ENCODE peak calls at places on chromosome 3, in nine cellular contexts. S is IMR-90, F is H9, N is DND-41, V is GM23338, J is astrocyte, K is GM12878, D is OCI-LY7, U is neural progenitor cell. L is an unnamed sample. For H4K20me1, the result is how much of the 10 kb centered on the place peaks cover.

GRCh38 chr3:42262525-42262924 is 3.5 kb downstream of the CCK start:
- DNase-seq in F (no peak), S (peak), U (peak), J (peak), N (no peak), K (no peak), V (no peak), D (no peak), L (peak)

GRCh38 chr3:191985691-191986090 is 524.7 kb downstream of the PYDC2 start:
- DNase-seq in J (peak), K (no peak), S (no peak), V (no peak), F (no peak), D (no peak), N (no peak), U (no peak), L (no peak)

GRCh38 chr3:129973853-129974252 is 667 bp upstream of the TRH start:
- DNase-seq in V (no peak), K (no peak), S (no peak), J (no peak), F (no peak), N (no peak), U (no peak), D (no peak), L (no peak)

GRCh38 chr3:25897019-25897418 is 107.1 kb downstream of the OXSM start:
- DNase-seq in V (peak), N (no peak), U (peak), S (no peak), D (peak), F (peak), J (no peak), K (no peak), L (no peak)

GRCh38 chr3:99534951-99535704 is 103.3 kb upstream of the COL8A1 start:
- DNase-seq in S (peak), J (peak), U (no peak), F (no peak), N (no peak), K (no peak), D (no peak), V (peak), L (peak)

GRCh38 chr3:134796313-134797079 is 1.4 kb downstream of the EPHB1 start:
- DNase-seq in V (peak), F (peak), D (no peak), U (peak), K (no peak), S (no peak), J (peak), N (no peak), L (peak)

GRCh38 chr3:124360626-124361025 is 368.7 kb upstream of the ROPN1 start:
- DNase-seq in F (peak), S (no peak), D (no peak), J (peak), V (peak), U (peak), K (no peak), N (no peak), L (no peak)

GRCh38 chr3:151976211-151977050 is 103.0 kb downstream of the SUCNR1 start:
- DNase-seq in V (no peak), J (peak), D (no peak), U (no peak), F (no peak), K (no peak), N (no peak), S (peak), L (peak)

GRCh38 chr3:159536876-159537275 is 451.8 kb upstream of the IL12A start:
- DNase-seq in D (no peak), V (no peak), S (no peak), K (no peak), F (no peak), N (no peak), J (no peak), U (no peak), L (no peak)

GRCh38 chr3:135736740-135737139 is 228.8 kb upstream of the PPP2R3A start:
- DNase-seq in D (peak), F (peak), K (no peak), N (no peak), J (no peak), S (peak), U (peak), V (peak), L (no peak)

GRCh38 chr3:139588450-139588849 is 48.9 kb upstream of the RBP1 start:
- DNase-seq in N (no peak), U (peak), V (peak), S (no peak), J (no peak), D (no peak), F (peak), K (no peak), L (no peak)

GRCh38 chr3:30428251-30428650 is 178.2 kb upstream of the TGFBR2 start:
- DNase-seq in J (peak), S (peak), D (no peak), U (no peak), N (no peak), K (no peak), V (no peak), F (no peak), L (peak)

GRCh38 chr3:170893894-170894293 is 14.5 kb downstream of the EIF5A2 start:
- DNase-seq in N (no peak), D (no peak), F (no peak), K (no peak), S (no peak), V (no peak), U (no peak), J (no peak), L (no peak)

DNA sequence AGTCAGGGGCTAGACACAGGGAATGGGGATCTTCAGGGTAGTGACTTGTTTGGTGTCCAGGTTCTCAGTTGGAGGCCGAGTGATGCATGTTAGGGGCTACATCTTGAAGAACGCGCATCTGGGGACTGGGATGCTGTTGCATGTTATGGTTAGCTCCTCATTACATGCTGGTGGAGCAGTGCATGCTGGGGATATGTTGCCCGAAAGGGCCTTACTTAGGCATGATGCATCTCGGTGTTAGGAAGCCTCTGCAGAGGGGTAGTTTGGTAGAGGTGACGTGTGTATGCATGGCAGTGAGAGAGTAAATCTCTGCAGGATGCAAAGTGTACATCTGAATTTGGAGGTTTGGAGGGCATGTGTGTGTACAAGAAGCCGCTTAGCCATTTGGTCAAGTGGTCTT is 2.4 kb downstream of the EIF4G1 start:
- DNase-seq in F (no peak), U (no peak), K (no peak), N (no peak), V (no peak), S (no peak), J (no peak), D (no peak), L (no peak)
- H4K20me1 ChIP-seq in F (under half), U (half or more), K (under half), N (half or more), V (under half), S (half or more), J (half or more), D (under half), L (under half)

GRCh38 chr3:185537369-185537970 is 14.9 kb downstream of the LIPH start:
- DNase-seq in N (peak), F (no peak), S (peak), U (no peak), K (peak), D (peak), J (peak), V (peak), L (peak)
- H3K4me2 ChIP-seq in N (peak), F (no peak), S (no peak), U (no peak), K (peak), D (peak), J (peak), V (no peak), L (no peak)

GRCh38 chr3:38116471-38117162 is 20.3 kb downstream of the ACAA1 start:
- DNase-seq in F (no peak), K (no peak), D (no peak), S (no peak), J (no peak), U (no peak), N (no peak), V (no peak), L (peak)
- H4K20me1 ChIP-seq in F (under half), K (under half), D (under half), S (under half), J (under half), U (under half), N (under half), V (under half), L (under half)

DNA sequence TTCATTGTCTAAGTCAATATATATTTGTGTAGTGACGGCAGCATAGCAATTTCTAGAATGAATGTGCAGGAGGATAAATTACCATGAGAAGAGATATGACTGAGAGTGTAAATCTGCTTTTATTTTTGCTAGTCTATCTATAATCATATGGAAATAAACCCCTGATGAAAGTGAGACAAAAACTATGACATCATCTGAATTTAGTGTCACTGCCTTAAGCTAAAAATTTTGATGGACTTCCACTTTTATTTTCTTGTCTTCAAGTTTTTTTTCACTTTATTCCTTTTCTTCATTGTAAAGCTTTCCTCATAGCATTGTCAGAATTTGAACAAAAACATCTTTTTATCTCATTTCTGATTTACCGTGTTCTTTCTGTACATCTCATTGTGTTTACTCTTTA is 242.0 kb downstream of the CHST2 start:
- DNase-seq in F (no peak), J (no peak), U (no peak), K (no peak), V (no peak), D (no peak), N (no peak), S (no peak), L (no peak)
- H3K4me2 ChIP-seq in F (no peak), J (no peak), U (no peak), K (no peak), V (no peak), D (no peak), N (peak), S (no peak), L (no peak)

GRCh38 chr3:146130881-146131371 is 30.1 kb downstream of the PLOD2 start:
- DNase-seq in V (no peak), D (no peak), F (no peak), S (peak), U (no peak), N (no peak), J (peak), K (no peak), L (peak)
- H4K20me1 ChIP-seq in V (under half), D (under half), F (under half), S (under half), U (under half), N (under half), J (under half), K (under half), L (under half)

GRCh38 chr3:45572755-45573154 is 21.8 kb upstream of the LIMD1 start:
- DNase-seq in N (no peak), S (no peak), V (peak), U (no peak), K (no peak), F (peak), D (no peak), J (no peak), L (no peak)
- H3K4me2 ChIP-seq in N (no peak), S (no peak), V (peak), U (no peak), K (no peak), F (peak), D (no peak), J (peak), L (no peak)

GRCh38 chr3:177150218-177150916 is 46.9 kb downstream of the TBL1XR1 start:
- DNase-seq in S (no peak), D (no peak), K (no peak), F (no peak), J (peak), U (no peak), V (no peak), N (no peak), L (peak)
- H4K20me1 ChIP-seq in S (half or more), D (under half), K (under half), F (under half), J (half or more), U (half or more), V (half or more), N (half or more), L (under half)

GRCh38 chr3:71702131-71703024 is 22.8 kb downstream of the EIF4E3 start:
- DNase-seq in J (no peak), K (no peak), D (no peak), S (no peak), U (no peak), N (no peak), V (no peak), F (no peak), L (no peak)
- H3K4me2 ChIP-seq in J (no peak), K (no peak), D (no peak), S (no peak), U (no peak), N (no peak), V (no peak), F (no peak), L (no peak)